ENCODE peak calls at places on chromosomes 5 and 9, in seven cellular contexts. O, U, P, I, C, B and W are unnamed samples.

GRCh38 chr5:6386270-6386669 is 7.9 kb upstream of the MED10 start:
- DNase-seq in U (no peak), I (no peak), P (no peak), O (no peak), C (no peak), B (no peak), W (no peak)

GRCh38 chr5:14464661-14465060 is 116.9 kb upstream of the OTULINL start:
- DNase-seq in U (no peak), C (no peak), B (no peak), P (no peak), O (no peak), I (no peak), W (no peak)

GRCh38 chr5:15719784-15720183 is 219.8 kb downstream of the FBXL7 start:
- DNase-seq in B (no peak), O (no peak), U (no peak), C (no peak), I (no peak), P (no peak), W (no peak)

GRCh38 chr5:54007822-54008777 is 302.3 kb downstream of the ARL15 start:
- DNase-seq in C (no peak), I (peak; percentile 89), O (peak; percentile 73), B (no peak), U (no peak), P (no peak), W (no peak)

GRCh38 chr5:177116631-177117373 is 16.8 kb upstream of the NSD1 start:
- DNase-seq in I (no peak), C (peak; percentile 91), U (peak; percentile 82), B (no peak), P (peak; percentile 89), O (no peak), W (peak; percentile 97)

GRCh38 chr5:14218011-14218410 is 74.9 kb downstream of the TRIO start:
- DNase-seq in O (no peak), P (no peak), U (no peak), C (no peak), B (no peak), I (no peak), W (no peak)

GRCh38 chr9:108282872-108283271 is 572.9 kb downstream of the ACTL7B start:
- DNase-seq in U (no peak), B (no peak), C (no peak), I (peak; percentile 6), O (no peak), P (no peak), W (no peak)

GRCh38 chr9:128389395-128390149 is 18.4 kb downstream of the URM1 start:
- DNase-seq in I (no peak), U (no peak), B (no peak), C (no peak), O (no peak), P (no peak), W (no peak)

GRCh38 chr9:97501177-97501971 is at the start of gene TMOD1:
- DNase-seq in O (peak; percentile 45), I (peak; percentile 35), U (peak; percentile 52), B (no peak), C (peak; percentile 84), P (peak; percentile 80), W (peak; percentile 72)

GRCh38 chr5:41787257-41787656 is 83.0 kb downstream of the OXCT1 start:
- DNase-seq in P (no peak), U (no peak), I (no peak), O (no peak), B (no peak), C (no peak), W (no peak)

GRCh38 chr5:73506459-73506955 is 8.3 kb downstream of the BTF3 start:
- DNase-seq in U (no peak), C (no peak), I (no peak), P (no peak), O (no peak), B (no peak), W (no peak)

GRCh38 chr5:114407783-114408182 is 45.9 kb downstream of the KCNN2 start:
- DNase-seq in I (no peak), C (no peak), O (no peak), U (no peak), B (no peak), P (no peak), W (no peak)

GRCh38 chr5:180950291-180950949 is 38.2 kb upstream of the BTNL3 start:
- DNase-seq in C (no peak), I (no peak), B (no peak), P (no peak), O (peak; percentile 6), U (no peak), W (no peak)

GRCh38 chr5:6732634-6733410 is 19.6 kb downstream of the TENT4A start:
- DNase-seq in P (no peak), B (no peak), O (no peak), U (no peak), I (no peak), C (peak; percentile 44), W (peak; percentile 64)

GRCh38 chr9:104927216-104927911 is 591 bp downstream of the ABCA1 start:
- DNase-seq in I (peak; percentile 55), B (no peak), C (peak; percentile 58), P (peak; percentile 31), U (no peak), O (peak; percentile 66), W (peak; percentile 57)

GRCh38 chr9:13033959-13034695 is 245.4 kb downstream of the MPDZ start:
- DNase-seq in U (peak; percentile 67), P (peak; percentile 62), B (peak; percentile 49), O (peak; percentile 56), I (peak; percentile 38), C (peak; percentile 36), W (peak; percentile 67)

GRCh38 chr5:68216737-68217231 is 1.2 kb downstream of the PIK3R1 start:
- DNase-seq in B (no peak), C (no peak), I (no peak), U (no peak), P (no peak), O (no peak), W (no peak)

GRCh38 chr5:1488882-1489680 is 34.7 kb downstream of the LPCAT1 start:
- DNase-seq in B (no peak), P (no peak), I (no peak), C (no peak), U (no peak), O (no peak), W (no peak)

DNA sequence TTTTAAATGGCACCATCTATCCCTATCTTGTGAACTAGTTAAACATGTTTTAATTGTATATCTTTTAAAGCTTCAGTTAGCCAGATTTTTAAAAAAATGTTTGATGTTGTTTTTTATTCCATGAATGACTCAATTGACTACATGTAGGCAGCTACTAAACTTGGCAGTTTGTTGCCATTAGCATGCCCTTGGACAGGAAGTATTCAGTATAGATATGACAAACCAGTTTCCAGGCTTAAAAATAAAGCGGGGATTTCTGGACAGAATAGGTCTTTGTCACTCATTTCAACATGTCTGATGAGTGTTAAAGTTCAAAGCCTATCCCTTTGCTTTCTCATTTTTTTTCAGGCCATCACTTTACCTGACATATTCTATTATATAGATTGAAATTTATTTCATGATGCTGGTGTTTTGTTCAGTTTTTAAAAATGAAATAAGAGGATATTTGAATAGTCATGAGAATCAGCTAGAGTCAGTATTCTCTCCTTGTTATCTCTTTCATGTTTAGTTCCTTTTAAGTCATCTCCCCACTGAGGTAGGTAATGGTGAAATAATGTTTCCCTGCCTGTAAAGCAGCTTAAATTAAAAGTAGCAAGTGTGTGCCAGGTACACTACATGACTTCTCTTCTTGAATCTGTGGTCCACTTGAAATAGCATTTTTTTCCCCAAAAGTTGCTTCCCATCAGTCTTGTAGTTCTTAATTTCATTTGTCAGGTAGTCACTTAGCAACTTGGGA is 11.9 kb downstream of the TNFAIP8 start:
- DNase-seq in C (no peak), P (no peak), B (no peak), I (peak; percentile 39), U (no peak), O (no peak), W (no peak)
- TF ChIP-seq EP300 in C (no peak), P (no peak), B (no peak), I (no peak), U (no peak), O (no peak), W (no peak)

GRCh38 chr9:15889555-15889954 is 336.7 kb downstream of the CCDC171 start:
- DNase-seq in C (no peak), O (no peak), I (no peak), P (no peak), U (no peak), B (no peak), W (no peak)

GRCh38 chr9:15882328-15882727 is 329.5 kb downstream of the CCDC171 start:
- DNase-seq in C (no peak), B (no peak), I (no peak), P (no peak), O (no peak), U (no peak), W (no peak)

GRCh38 chr9:15882883-15883282 is 330.0 kb downstream of the CCDC171 start:
- DNase-seq in C (no peak), P (no peak), I (no peak), B (no peak), O (no peak), U (no peak), W (no peak)

GRCh38 chr9:15885464-15885863 is 332.6 kb downstream of the CCDC171 start:
- DNase-seq in I (no peak), U (no peak), P (no peak), C (no peak), O (no peak), B (no peak), W (no peak)
- TF ChIP-seq EP300 in I (no peak), U (no peak), P (no peak), C (no peak), O (no peak), B (no peak), W (no peak)

DNA sequence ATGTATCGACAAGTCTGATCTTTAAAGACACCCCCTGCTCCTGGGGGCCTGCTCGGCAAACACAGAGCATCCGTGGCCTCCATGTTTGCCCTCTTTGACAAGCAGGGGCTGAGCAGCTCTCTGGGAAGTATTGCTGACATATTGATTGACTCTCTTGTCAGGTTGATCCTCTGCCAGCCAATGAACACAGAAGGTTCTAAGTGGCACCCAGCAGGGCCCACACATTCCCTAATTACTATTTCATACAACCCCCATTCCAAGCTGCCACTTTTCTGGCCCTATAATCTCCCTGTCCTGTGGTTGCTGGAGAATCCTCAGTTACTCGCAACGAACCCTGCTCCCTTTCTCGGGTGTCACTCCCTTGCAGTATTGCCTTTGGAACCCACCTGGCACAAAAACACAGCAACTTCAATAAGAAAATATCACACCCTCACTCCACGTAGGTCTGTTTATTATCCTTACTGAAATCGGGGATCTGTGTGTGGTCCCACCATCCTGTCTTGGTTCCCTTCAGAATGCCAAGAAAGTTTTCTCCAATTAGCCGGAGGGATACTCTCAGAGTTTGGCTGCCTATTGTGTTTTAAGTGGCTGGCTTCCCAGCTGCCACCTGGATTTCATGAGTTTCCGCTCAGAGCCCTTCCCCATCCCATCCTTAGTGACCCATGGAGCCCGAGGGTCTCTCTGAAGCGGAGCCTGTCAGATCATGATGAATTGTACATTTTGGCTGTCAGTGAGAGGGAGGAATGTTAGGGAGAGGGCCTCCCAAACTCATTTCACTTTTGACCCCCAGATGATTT is 249.0 kb upstream of the WWC1 start:
- DNase-seq in C (no peak), U (peak; percentile 55), O (no peak), B (no peak), P (no peak), I (no peak), W (no peak)
- TF ChIP-seq EP300 in C (no peak), U (peak; percentile 62), O (no peak), B (no peak), P (no peak), I (no peak), W (no peak)

DNA sequence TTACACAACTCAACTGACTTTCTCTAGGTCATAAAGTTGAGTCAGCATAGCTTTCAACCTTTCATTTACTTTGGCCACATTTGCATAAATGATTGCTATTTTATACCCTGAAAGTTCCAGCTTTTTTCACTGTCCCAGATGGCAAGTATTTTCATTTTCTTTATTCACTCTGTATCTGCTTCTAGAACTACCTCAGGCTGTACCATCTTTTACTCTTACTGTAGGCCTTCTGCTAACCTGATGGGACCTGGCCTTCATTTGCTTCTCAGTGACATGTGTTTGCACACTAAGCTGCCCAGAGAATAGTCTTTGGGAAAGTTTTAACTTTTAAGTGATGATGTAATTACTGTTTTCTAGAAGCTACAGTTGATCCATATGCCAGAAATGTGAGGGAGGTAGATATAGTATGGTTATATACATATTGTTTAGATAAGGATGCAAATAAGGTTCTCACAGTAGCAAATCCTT is 115.3 kb downstream of the CDC42SE2 start:
- DNase-seq in C (no peak), U (no peak), O (peak; percentile 23), P (no peak), B (no peak), I (peak; percentile 26), W (no peak)
- TF ChIP-seq EP300 in C (no peak), U (no peak), O (no peak), P (no peak), B (no peak), I (no peak), W (no peak)